ENCODE peak calls at places on chromosomes 2 and 18, in eight cellular contexts. D, H, J, E, R, W, U and S are unnamed samples.

GRCh38 chr2:36965751-36966369 is 476 bp downstream of the STRN start:
- DNase-seq in D (no peak), H (peak; percentile 28), J (peak; percentile 75), E (peak; percentile 2), R (peak; percentile 40), W (peak; percentile 3), U (no peak), S (peak; percentile 19)

GRCh38 chr2:138421971-138422335 is 79.6 kb upstream of the SPOPL start:
- DNase-seq in D (peak; percentile 66), H (no peak), J (no peak), E (no peak), R (no peak), W (no peak), U (peak; percentile 58), S (no peak)

GRCh38 chr18:34342960-34343359 is 118.2 kb upstream of the NOL4 start:
- DNase-seq in D (no peak), H (no peak), J (no peak), E (no peak), R (no peak), W (no peak), U (peak; percentile 15), S (no peak)

GRCh38 chr18:13989209-13989608 is 73.9 kb upstream of the MC2R start:
- DNase-seq in D (no peak), H (no peak), J (no peak), E (no peak), R (no peak), W (no peak), U (no peak), S (no peak)

GRCh38 chr18:22318745-22319407 is 98.8 kb downstream of the CTAGE1 start:
- DNase-seq in D (peak; percentile 88), H (no peak), J (no peak), E (no peak), R (no peak), W (no peak), U (no peak), S (no peak)

GRCh38 chr18:48864876-48865275 is 85.9 kb downstream of the SMAD7 start:
- DNase-seq in D (no peak), H (no peak), J (no peak), E (no peak), R (no peak), W (no peak), U (no peak), S (no peak)

GRCh38 chr2:230762317-230762896 is 49.8 kb downstream of the CAB39 start:
- DNase-seq in D (peak; percentile 46), H (no peak), J (no peak), E (peak; percentile 14), R (peak; percentile 26), W (peak; percentile 9), U (peak; percentile 29), S (no peak)

GRCh38 chr2:209476367-209477191 is 52.7 kb downstream of the MAP2 start:
- DNase-seq in D (peak; percentile 96), H (no peak), J (no peak), E (no peak), R (no peak), W (no peak), U (peak; percentile 73), S (no peak)

GRCh38 chr2:174121178-174121577 is 127.2 kb downstream of the OLA1 start:
- DNase-seq in D (no peak), H (no peak), J (no peak), E (no peak), R (no peak), W (no peak), U (no peak), S (no peak)